ENCODE peak calls at places on chromosomes 2 and 18, in six cellular contexts. R is HCT116, W is neuronal stem cell, C is mesendoderm, M is GM12878, U is K562. H is an unnamed sample.

GRCh38 chr2:126368778-126369177 is 287.2 kb upstream of the GYPC start:
- DNase-seq in R (no peak), M (no peak), W (no peak), U (no peak), C (no peak), H (no peak)

GRCh38 chr2:180385601-180386201 is 378.6 kb upstream of the CWC22 start:
- DNase-seq in W (no peak), C (no peak), M (no peak), R (no peak), U (no peak), H (no peak)

GRCh38 chr2:146527166-146527565 is 1317.7 kb upstream of the ACVR2A start:
- DNase-seq in R (no peak), M (no peak), U (no peak), W (no peak), C (no peak), H (no peak)

GRCh38 chr2:61993422-61994024 is 88.0 kb downstream of the COMMD1 start:
- DNase-seq in U (peak; percentile 54), R (peak; percentile 38), W (no peak), M (peak; percentile 55), C (peak; percentile 64), H (peak; percentile 55)

GRCh38 chr2:84894758-84895520 is 10.5 kb upstream of the TMSB10 start:
- DNase-seq in W (no peak), M (no peak), C (peak; percentile 59), R (no peak), U (no peak), H (no peak)

GRCh38 chr2:234548720-234549420 is 52.0 kb upstream of the ARL4C start:
- DNase-seq in U (no peak), W (no peak), M (no peak), R (no peak), C (peak; percentile 71), H (no peak)

GRCh38 chr2:157497603-157498314 is 53.9 kb upstream of the CYTIP start:
- DNase-seq in R (peak; percentile 13), W (peak; percentile 6), U (peak; percentile 54), M (no peak), C (peak; percentile 55), H (peak; percentile 65)

GRCh38 chr2:147232225-147232669 is 612.6 kb upstream of the ACVR2A start:
- DNase-seq in R (no peak), W (no peak), U (no peak), M (no peak), C (no peak), H (no peak)

GRCh38 chr2:222105046-222105445 is 193.8 kb downstream of the PAX3 start:
- DNase-seq in U (no peak), R (no peak), W (no peak), C (no peak), M (no peak), H (no peak)

GRCh38 chr2:196513796-196514526 is 125.6 kb upstream of the CCDC150 start:
- DNase-seq in C (no peak), M (no peak), U (no peak), W (no peak), R (no peak), H (no peak)

GRCh38 chr18:8798996-8799395 is 93.6 kb downstream of the MTCL1 start:
- DNase-seq in R (no peak), U (no peak), W (no peak), M (no peak), C (no peak), H (no peak)

GRCh38 chr2:144099746-144100438 is 420.0 kb downstream of the ZEB2 start:
- DNase-seq in W (no peak), C (peak; percentile 34), R (no peak), U (no peak), M (no peak), H (no peak)

GRCh38 chr2:190717306-190717705 is 68.4 kb downstream of the NAB1 start:
- DNase-seq in R (no peak), W (no peak), U (no peak), M (no peak), C (no peak), H (no peak)

GRCh38 chr2:26126091-26126490 is 46.8 kb upstream of the GAREM2 start:
- DNase-seq in R (no peak), C (no peak), M (no peak), U (no peak), W (no peak), H (no peak)

GRCh38 chr2:62577994-62578836 is 72.2 kb upstream of the TMEM17 start:
- DNase-seq in M (no peak), C (no peak), R (peak; percentile 99), U (no peak), W (no peak), H (no peak)

GRCh38 chr2:100767224-100767653 is 52.7 kb upstream of the NPAS2 start:
- DNase-seq in U (no peak), W (no peak), C (no peak), M (no peak), R (peak; percentile 49), H (no peak)

GRCh38 chr18:57846258-57846657 is 43.1 kb upstream of the ATP8B1 start:
- DNase-seq in M (no peak), W (no peak), C (peak; percentile 90), R (peak; percentile 26), U (peak; percentile 78), H (no peak)

GRCh38 chr2:235712176-235712575 is 218.3 kb downstream of the AGAP1 start:
- DNase-seq in U (no peak), M (no peak), W (no peak), R (no peak), C (no peak), H (no peak)

GRCh38 chr2:186379052-186379451 is 107.0 kb upstream of the ZC3H15 start:
- DNase-seq in W (no peak), R (no peak), M (no peak), C (no peak), U (peak; percentile 26), H (no peak)

GRCh38 chr2:136255648-136256461 is 137.9 kb upstream of the CXCR4 start:
- DNase-seq in C (no peak), W (no peak), U (no peak), R (no peak), M (no peak), H (no peak)

GRCh38 chr2:239787651-239788050 is 237.5 kb downstream of the NDUFA10 start:
- DNase-seq in W (no peak), U (no peak), M (no peak), C (no peak), R (no peak), H (no peak)

GRCh38 chr2:156320491-156320896 is 12.0 kb downstream of the NR4A2 start:
- DNase-seq in W (peak; percentile 46), M (no peak), R (no peak), U (peak; percentile 38), C (peak; percentile 85), H (peak; percentile 57)

GRCh38 chr2:70993689-70993986 is 1.0 kb downstream of the TEX261 start:
- DNase-seq in U (no peak), R (no peak), C (no peak), W (no peak), M (no peak), H (no peak)

GRCh38 chr2:163553601-163554000 is 182.2 kb downstream of the FIGN start:
- DNase-seq in W (no peak), R (no peak), M (no peak), U (no peak), C (no peak), H (no peak)

GRCh38 chr2:29765711-29766110 is 155.7 kb downstream of the ALK start:
- DNase-seq in W (no peak), C (no peak), M (no peak), R (no peak), U (no peak), H (no peak)

GRCh38 chr2:236400046-236400574 is 135.9 kb upstream of the ASB18 start:
- DNase-seq in C (no peak), R (no peak), U (no peak), W (no peak), M (no peak), H (no peak)

GRCh38 chr2:1497122-1497611 is 83.9 kb downstream of the TPO start:
- DNase-seq in M (no peak), R (no peak), C (no peak), U (no peak), W (no peak), H (no peak)

GRCh38 chr2:23360571-23361125 is 24.3 kb upstream of the KLHL29 start:
- DNase-seq in M (no peak), W (no peak), U (no peak), R (no peak), C (peak; percentile 62), H (no peak)

DNA sequence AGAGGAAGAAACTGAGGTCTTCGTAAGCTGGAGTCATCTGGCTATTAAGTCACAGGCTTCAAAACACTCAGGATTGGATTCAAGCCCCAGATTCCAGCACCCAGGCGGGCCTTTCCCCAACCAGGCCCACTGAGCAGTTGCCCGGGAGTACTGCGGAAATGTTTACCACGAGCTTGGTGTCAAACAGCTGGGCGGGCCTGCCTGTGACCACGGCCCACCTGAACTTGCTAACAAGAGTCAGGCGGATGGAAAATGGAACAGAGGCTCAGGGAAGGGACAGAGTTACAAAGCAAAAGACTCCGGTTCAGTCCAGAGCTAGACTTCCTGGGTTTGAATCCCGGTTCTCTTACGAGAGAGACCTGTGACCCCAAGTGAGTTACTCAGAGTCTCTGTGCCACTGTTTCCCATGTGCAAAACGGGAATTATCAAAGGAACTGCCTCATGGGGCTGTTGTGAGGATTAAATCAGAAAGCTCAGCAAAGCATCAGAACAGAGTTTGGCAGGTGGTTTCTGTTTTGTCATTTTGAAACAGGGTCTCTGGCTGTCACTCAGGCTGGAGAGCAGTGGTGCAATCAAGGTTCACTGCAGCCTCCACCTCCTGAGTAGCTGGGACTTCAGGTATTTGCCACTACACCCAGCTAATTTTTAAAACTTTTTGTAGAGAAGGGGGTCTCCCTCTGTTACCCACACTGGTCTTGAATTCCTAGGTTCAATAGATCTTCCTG is 49.0 kb upstream of the TFCP2L1 start:
- DNase-seq in M (peak; percentile 3), C (no peak), R (no peak), U (no peak), W (no peak), H (no peak)
- H3K9ac ChIP-seq in M (no peak overlapping the region), C (no peak overlapping the region), R (no peak overlapping the region), U (no peak overlapping the region), W (no peak overlapping the region), H (no peak overlapping the region)

GRCh38 chr2:241777167-241777685 is 604 bp downstream of the GAL3ST2 start:
- DNase-seq in R (no peak), W (no peak), C (no peak), M (no peak), U (no peak), H (no peak)
- H3K9ac ChIP-seq in R (no peak overlapping the region), W (peak overlapping the region; percentile 63), C (no peak overlapping the region), M (no peak overlapping the region), U (no peak overlapping the region), H (no peak overlapping the region)

GRCh38 chr2:128302011-128302743 is 16.5 kb downstream of the HS6ST1 start:
- DNase-seq in U (no peak), C (no peak), M (no peak), R (no peak), W (no peak), H (no peak)

GRCh38 chr2:128301021-128301420 is 17.6 kb downstream of the HS6ST1 start:
- DNase-seq in U (no peak), C (no peak), W (no peak), M (no peak), R (no peak), H (no peak)

GRCh38 chr2:128302744-128303067 is 16.0 kb downstream of the HS6ST1 start:
- DNase-seq in C (no peak), W (no peak), U (no peak), R (no peak), M (no peak), H (no peak)

GRCh38 chr2:128300621-128301020 is 18.0 kb downstream of the HS6ST1 start:
- DNase-seq in R (no peak), M (no peak), C (no peak), W (no peak), U (no peak), H (no peak)

GRCh38 chr2:128301501-128301966 is 17.1 kb downstream of the HS6ST1 start:
- DNase-seq in M (no peak), W (no peak), R (no peak), U (no peak), C (no peak), H (no peak)
- H3K9ac ChIP-seq in M (no peak overlapping the region), W (peak overlapping the region; percentile 15), R (no peak overlapping the region), U (no peak overlapping the region), C (no peak overlapping the region), H (no peak overlapping the region)

GRCh38 chr2:20615046-20615465 is 35.8 kb downstream of the HS1BP3 start:
- DNase-seq in M (no peak), W (no peak), R (no peak), U (no peak), C (no peak), H (no peak)
- H3K9ac ChIP-seq in M (no peak overlapping the region), W (no peak overlapping the region), R (no peak overlapping the region), U (no peak overlapping the region), C (no peak overlapping the region), H (no peak overlapping the region)

H was measured in neural progenitor cell.